ENCODE peak calls at places on chromosomes 6 and 20, in seven cellular contexts. One of them, this sample, is unnamed.

GRCh38 chr6:7311171-7311570 is 1.8 kb downstream of the SSR1 start:
- DNase-seq in PC-9: no peak
- DNase-seq in WERI-Rb-1: no peak
- DNase-seq in mammary epithelial cell: no peak
- DNase-seq in kidney epithelial cell: no peak
- DNase-seq in endothelial cell: no peak
- DNase-seq in coronary artery: no peak
- DNase-seq in this sample: no peak

GRCh38 chr20:11035211-11035610 is 361.4 kb upstream of the JAG1 start:
- DNase-seq in PC-9: no peak
- DNase-seq in WERI-Rb-1: no peak
- DNase-seq in mammary epithelial cell: peak; percentile 8
- DNase-seq in kidney epithelial cell: no peak
- DNase-seq in endothelial cell: no peak
- DNase-seq in coronary artery: peak; percentile 70
- DNase-seq in this sample: no peak

GRCh38 chr6:105851181-105851580 is 235.0 kb upstream of the PRDM1 start:
- DNase-seq in PC-9: no peak
- DNase-seq in WERI-Rb-1: peak; percentile 78
- DNase-seq in mammary epithelial cell: no peak
- DNase-seq in kidney epithelial cell: no peak
- DNase-seq in endothelial cell: no peak
- DNase-seq in coronary artery: no peak
- DNase-seq in this sample: peak; percentile 68

GRCh38 chr6:2447318-2447717 is 201.9 kb upstream of the GMDS start:
- DNase-seq in PC-9: no peak
- DNase-seq in WERI-Rb-1: no peak
- DNase-seq in mammary epithelial cell: no peak
- DNase-seq in kidney epithelial cell: no peak
- DNase-seq in endothelial cell: no peak
- DNase-seq in coronary artery: no peak
- DNase-seq in this sample: no peak

GRCh38 chr6:64712606-64713005 is 994.4 kb downstream of the EYS start:
- DNase-seq in PC-9: no peak
- DNase-seq in WERI-Rb-1: no peak
- DNase-seq in mammary epithelial cell: no peak
- DNase-seq in kidney epithelial cell: no peak
- DNase-seq in endothelial cell: no peak
- DNase-seq in coronary artery: no peak
- DNase-seq in this sample: no peak

GRCh38 chr20:23228912-23229311 is 121.7 kb upstream of the NXT1 start:
- DNase-seq in PC-9: no peak
- DNase-seq in WERI-Rb-1: no peak
- DNase-seq in mammary epithelial cell: peak; percentile 28
- DNase-seq in kidney epithelial cell: no peak
- DNase-seq in endothelial cell: no peak
- DNase-seq in coronary artery: peak; percentile 45
- DNase-seq in this sample: peak; percentile 55

GRCh38 chr6:39681566-39682250 is 43.5 kb downstream of the KIF6 start:
- DNase-seq in PC-9: no peak
- DNase-seq in WERI-Rb-1: no peak
- DNase-seq in mammary epithelial cell: no peak
- DNase-seq in kidney epithelial cell: no peak
- DNase-seq in endothelial cell: no peak
- DNase-seq in coronary artery: no peak
- DNase-seq in this sample: no peak

GRCh38 chr6:85756982-85757381 is 114.3 kb upstream of the SYNCRIP start:
- DNase-seq in PC-9: no peak
- DNase-seq in WERI-Rb-1: no peak
- DNase-seq in mammary epithelial cell: no peak
- DNase-seq in kidney epithelial cell: peak; percentile 0
- DNase-seq in endothelial cell: no peak
- DNase-seq in coronary artery: no peak
- DNase-seq in this sample: no peak

DNA sequence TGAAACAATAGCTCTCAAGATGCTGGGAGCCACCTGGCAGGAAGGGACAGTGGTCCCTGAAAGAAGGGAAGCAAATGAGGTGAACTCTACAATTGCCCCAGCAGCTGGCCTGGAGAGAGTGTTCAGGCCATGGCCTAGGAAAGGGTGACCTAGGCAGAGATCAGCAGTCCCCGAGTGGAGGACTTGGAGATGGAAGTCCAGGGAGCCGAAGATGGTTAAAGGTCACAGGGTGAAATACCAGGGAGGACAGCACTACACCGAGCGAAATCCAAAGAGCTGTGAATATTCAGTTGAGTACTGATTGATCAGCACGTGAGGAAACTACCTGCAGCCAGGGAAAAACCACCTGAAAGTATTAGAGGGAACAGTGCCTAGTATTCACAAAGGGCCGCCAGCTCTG is 133.1 kb downstream of the HIVEP2 start:
- DNase-seq in PC-9: no peak
- DNase-seq in WERI-Rb-1: no peak
- DNase-seq in mammary epithelial cell: no peak
- DNase-seq in kidney epithelial cell: no peak
- DNase-seq in endothelial cell: no peak
- DNase-seq in coronary artery: no peak
- DNase-seq in this sample: no peak
- TF ChIP-seq CTCF in PC-9: no peak
- TF ChIP-seq CTCF in WERI-Rb-1: no peak
- TF ChIP-seq CTCF in mammary epithelial cell: no peak
- TF ChIP-seq CTCF in kidney epithelial cell: no peak
- TF ChIP-seq CTCF in endothelial cell: no peak
- TF ChIP-seq CTCF in coronary artery: no peak
- TF ChIP-seq CTCF in this sample: no peak

DNA sequence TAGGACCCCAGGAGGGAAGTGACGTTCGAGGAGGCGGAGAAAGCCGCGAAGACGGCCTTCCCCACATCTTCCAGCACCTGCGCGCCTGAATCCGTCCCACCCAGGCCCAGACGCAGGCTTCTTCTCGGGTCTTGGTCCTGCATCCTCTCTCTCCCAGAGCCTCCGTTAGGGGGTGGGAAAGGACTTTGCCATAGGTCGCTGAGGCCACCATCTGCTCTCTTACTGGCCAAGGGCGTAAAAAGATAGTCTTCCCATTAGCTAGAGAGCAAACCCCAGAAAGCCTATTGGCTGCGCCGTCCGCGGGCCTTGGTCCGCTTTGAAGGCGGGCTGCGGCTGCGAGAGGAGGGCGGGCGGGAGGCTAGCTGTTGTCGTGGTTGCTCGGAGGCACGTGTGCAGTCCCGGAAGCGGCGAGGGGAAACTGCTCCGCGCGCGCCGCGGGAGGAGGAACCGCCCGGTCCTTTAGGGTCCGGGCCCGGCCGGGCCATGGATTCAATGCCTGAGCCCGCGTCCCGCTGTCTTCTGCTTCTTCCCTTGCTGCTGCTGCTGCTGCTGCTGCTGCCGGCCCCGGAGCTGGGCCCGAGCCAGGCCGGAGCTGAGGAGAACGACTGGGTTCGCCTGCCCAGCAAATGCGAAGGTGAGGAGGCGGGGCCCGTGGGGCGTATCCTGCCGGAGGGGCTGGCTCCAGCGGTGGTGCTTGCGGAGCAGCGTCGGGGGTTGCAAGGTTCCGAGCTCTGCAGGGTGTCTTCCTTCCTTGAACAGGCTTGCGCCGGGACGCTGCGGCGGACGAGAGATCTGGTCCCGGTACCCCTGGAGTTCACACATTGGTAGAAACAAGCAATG is at the start of gene CNPY3:
- DNase-seq in PC-9: peak; percentile 94
- DNase-seq in WERI-Rb-1: peak; percentile 100
- DNase-seq in mammary epithelial cell: peak; percentile 98
- DNase-seq in kidney epithelial cell: peak; percentile 96
- DNase-seq in endothelial cell: peak; percentile 90
- DNase-seq in coronary artery: peak; percentile 98
- DNase-seq in this sample: peak; percentile 90
- TF ChIP-seq CTCF in PC-9: no peak
- TF ChIP-seq CTCF in WERI-Rb-1: peak; percentile 12
- TF ChIP-seq CTCF in mammary epithelial cell: no peak
- TF ChIP-seq CTCF in kidney epithelial cell: no peak
- TF ChIP-seq CTCF in endothelial cell: no peak
- TF ChIP-seq CTCF in coronary artery: no peak
- TF ChIP-seq CTCF in this sample: no peak

GRCh38 chr20:58177799-58178198 is 50.7 kb downstream of the ANKRD60 start:
- DNase-seq in PC-9: no peak
- DNase-seq in WERI-Rb-1: no peak
- DNase-seq in mammary epithelial cell: no peak
- DNase-seq in kidney epithelial cell: no peak
- DNase-seq in endothelial cell: no peak
- DNase-seq in coronary artery: no peak
- DNase-seq in this sample: no peak

GRCh38 chr20:58175836-58176235 is 52.6 kb downstream of the ANKRD60 start:
- DNase-seq in PC-9: no peak
- DNase-seq in WERI-Rb-1: no peak
- DNase-seq in mammary epithelial cell: no peak
- DNase-seq in kidney epithelial cell: no peak
- DNase-seq in endothelial cell: no peak
- DNase-seq in coronary artery: no peak
- DNase-seq in this sample: no peak

GRCh38 chr20:58182521-58183140 is 45.8 kb downstream of the ANKRD60 start:
- DNase-seq in PC-9: no peak
- DNase-seq in WERI-Rb-1: no peak
- DNase-seq in mammary epithelial cell: no peak
- DNase-seq in kidney epithelial cell: no peak
- DNase-seq in endothelial cell: no peak
- DNase-seq in coronary artery: no peak
- DNase-seq in this sample: no peak

GRCh38 chr20:58179083-58179431 is 49.4 kb downstream of the ANKRD60 start:
- DNase-seq in PC-9: no peak
- DNase-seq in WERI-Rb-1: no peak
- DNase-seq in mammary epithelial cell: no peak
- DNase-seq in kidney epithelial cell: no peak
- DNase-seq in endothelial cell: no peak
- DNase-seq in coronary artery: no peak
- DNase-seq in this sample: no peak

GRCh38 chr20:58179432-58180099 is 48.9 kb downstream of the ANKRD60 start:
- DNase-seq in PC-9: peak; percentile 73
- DNase-seq in WERI-Rb-1: peak; percentile 62
- DNase-seq in mammary epithelial cell: peak; percentile 25
- DNase-seq in kidney epithelial cell: no peak
- DNase-seq in endothelial cell: peak; percentile 89
- DNase-seq in coronary artery: no peak
- DNase-seq in this sample: no peak
- TF ChIP-seq CTCF in PC-9: peak; percentile 99
- TF ChIP-seq CTCF in WERI-Rb-1: peak; percentile 92
- TF ChIP-seq CTCF in mammary epithelial cell: peak; percentile 66
- TF ChIP-seq CTCF in kidney epithelial cell: peak; percentile 74
- TF ChIP-seq CTCF in endothelial cell: peak; percentile 100
- TF ChIP-seq CTCF in coronary artery: peak; percentile 97
- TF ChIP-seq CTCF in this sample: peak; percentile 73

DNA sequence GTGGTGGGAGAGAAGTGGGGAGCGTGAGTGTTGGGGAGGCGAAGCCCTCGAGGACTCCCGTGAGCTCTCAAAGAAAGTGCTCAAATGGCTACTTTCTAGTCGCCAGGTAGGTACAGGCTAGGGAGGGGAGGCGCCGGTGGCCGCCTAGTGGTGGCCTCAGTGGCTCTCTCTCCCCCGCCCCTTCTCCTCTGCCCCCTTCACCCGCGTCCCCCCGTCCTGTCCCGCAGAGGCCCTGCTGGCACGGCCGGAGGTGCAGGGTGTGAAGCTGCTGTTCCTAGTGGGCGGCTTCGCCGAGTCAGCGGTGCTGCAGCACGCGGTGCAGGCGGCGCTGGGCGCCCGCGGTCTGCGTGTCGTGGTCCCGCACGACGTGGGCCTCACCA is 16.3 kb downstream of the ADISSP start:
- DNase-seq in PC-9: no peak
- DNase-seq in WERI-Rb-1: no peak
- DNase-seq in mammary epithelial cell: no peak
- DNase-seq in kidney epithelial cell: no peak
- DNase-seq in endothelial cell: no peak
- DNase-seq in coronary artery: no peak
- DNase-seq in this sample: no peak
- TF ChIP-seq CTCF in PC-9: no peak
- TF ChIP-seq CTCF in WERI-Rb-1: peak; percentile 10
- TF ChIP-seq CTCF in mammary epithelial cell: no peak
- TF ChIP-seq CTCF in kidney epithelial cell: peak; percentile 18
- TF ChIP-seq CTCF in endothelial cell: peak; percentile 59
- TF ChIP-seq CTCF in coronary artery: no peak
- TF ChIP-seq CTCF in this sample: no peak

GRCh38 chr6:72246926-72247325 is 360.6 kb downstream of the RIMS1 start:
- DNase-seq in PC-9: no peak
- DNase-seq in WERI-Rb-1: peak; percentile 16
- DNase-seq in mammary epithelial cell: peak; percentile 1
- DNase-seq in kidney epithelial cell: no peak
- DNase-seq in endothelial cell: no peak
- DNase-seq in coronary artery: no peak
- DNase-seq in this sample: no peak
- TF ChIP-seq CTCF in PC-9: no peak
- TF ChIP-seq CTCF in WERI-Rb-1: peak; percentile 44
- TF ChIP-seq CTCF in mammary epithelial cell: no peak
- TF ChIP-seq CTCF in kidney epithelial cell: no peak
- TF ChIP-seq CTCF in endothelial cell: no peak
- TF ChIP-seq CTCF in coronary artery: no peak
- TF ChIP-seq CTCF in this sample: no peak

DNA sequence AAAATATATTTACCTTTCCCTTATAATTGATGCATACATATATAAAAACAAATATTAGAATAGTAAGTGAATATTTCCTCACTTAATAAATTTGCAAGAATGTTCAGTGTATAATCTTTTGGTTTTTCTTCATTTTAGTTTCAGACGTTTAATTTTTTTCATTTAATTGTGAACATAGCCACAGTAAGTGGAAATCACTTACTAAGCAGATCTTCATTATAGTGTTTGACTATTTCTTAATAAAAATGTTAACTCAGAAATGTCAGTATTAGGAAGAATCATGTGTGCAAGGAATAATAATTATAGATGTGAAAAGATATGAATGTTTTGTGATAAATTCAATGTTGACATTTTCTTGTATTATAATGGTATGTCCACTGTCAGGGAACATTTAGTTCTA is 27.4 kb downstream of the STXBP5 start:
- DNase-seq in PC-9: no peak
- DNase-seq in WERI-Rb-1: no peak
- DNase-seq in mammary epithelial cell: no peak
- DNase-seq in kidney epithelial cell: no peak
- DNase-seq in endothelial cell: no peak
- DNase-seq in coronary artery: no peak
- DNase-seq in this sample: no peak
- TF ChIP-seq CTCF in PC-9: no peak
- TF ChIP-seq CTCF in WERI-Rb-1: no peak
- TF ChIP-seq CTCF in mammary epithelial cell: no peak
- TF ChIP-seq CTCF in kidney epithelial cell: no peak
- TF ChIP-seq CTCF in endothelial cell: no peak
- TF ChIP-seq CTCF in coronary artery: no peak
- TF ChIP-seq CTCF in this sample: no peak

This sample was measured in AG09319.